ENCODE peak calls at places on chromosomes 5 and 9, in ten cellular contexts. F is PC-3; Y is stimulated activated CD4-positive, alpha-beta T cell treated with anti-CD3 and anti-CD28 coated beads, Interleukin-15, amount 100 ng/mL, for 1 hour; G is cardiac septum; X is NCI-H748 treated with DMSO at 0.1 percent for 48 hours; H is kidney; V is EL; T is CD8-positive, alpha-beta memory T cell; U is H7; W is NCI-H1105. M is an unnamed sample.

GRCh38 chr9:19379283-19379682 is 753 bp downstream of the RPS6 start:
- DNase-seq in F (no peak), Y (no peak), G (no peak), X (no peak), H (no peak), V (no peak), T (no peak), U (no peak), W (no peak), M (no peak)

GRCh38 chr9:134602547-134603362 is 38.8 kb upstream of the COL5A1 start:
- DNase-seq in F (peak), Y (no peak), G (peak), X (no peak), H (peak), V (peak), T (no peak), U (peak), W (no peak), M (no peak)

GRCh38 chr5:13692172-13692571 is 252.3 kb downstream of the DNAH5 start:
- DNase-seq in F (no peak), Y (no peak), G (no peak), X (no peak), H (no peak), V (no peak), T (no peak), U (no peak), W (no peak), M (no peak)

GRCh38 chr5:173472784-173473278 is 143.6 kb downstream of the BOD1 start:
- DNase-seq in F (no peak), Y (no peak), G (no peak), X (no peak), H (no peak), V (peak), T (no peak), U (no peak), W (no peak), M (no peak)

GRCh38 chr9:125747053-125747764 is at the start of gene PBX3:
- DNase-seq in F (peak), Y (peak), G (peak), X (peak), H (peak), V (peak), T (peak), U (peak), W (no peak), M (peak)

GRCh38 chr9:124457887-124458431 is 7.7 kb downstream of the ADGRD2 start:
- DNase-seq in F (no peak), Y (no peak), G (peak), X (no peak), H (peak), V (no peak), T (no peak), U (peak), W (no peak), M (no peak)

GRCh38 chr5:27748847-27749246 is 710.5 kb upstream of the CDH9 start:
- DNase-seq in F (peak), Y (no peak), G (no peak), X (no peak), H (no peak), V (no peak), T (no peak), U (no peak), W (no peak), M (no peak)

GRCh38 chr9:116156621-116157314 is 3.2 kb downstream of the PAPPA start:
- DNase-seq in F (peak), Y (no peak), G (peak), X (peak), H (peak), V (peak), T (no peak), U (peak), W (peak), M (no peak)

GRCh38 chr5:55502759-55503158 is 32.0 kb downstream of the PLPP1 start:
- DNase-seq in F (no peak), Y (no peak), G (no peak), X (no peak), H (no peak), V (no peak), T (no peak), U (no peak), W (peak), M (peak)

M was measured in OCI-LY7.